ENCODE peak calls at places on chromosome 6, in six cellular contexts. L is germinal center; Q is NCI-H1930; W is CD4-positive, alpha-beta T cell; I is transverse colon; B is fibroblast of gingiva. S is an unnamed sample.

GRCh38 chr6:84651583-84651982 is 112.8 kb downstream of the TBX18 start:
- DNase-seq in I (no peak), W (no peak), Q (no peak), L (no peak), B (no peak), S (no peak)

GRCh38 chr6:15260099-15260821 is 14.4 kb downstream of the JARID2 start:
- DNase-seq in I (no peak), W (no peak), L (no peak), Q (no peak), B (peak), S (no peak)

GRCh38 chr6:1987640-1988039 is 257.8 kb downstream of the GMDS start:
- DNase-seq in Q (no peak), W (no peak), L (no peak), B (peak), I (no peak), S (no peak)

GRCh38 chr6:90314516-90314915 is 17.9 kb upstream of the BACH2 start:
- DNase-seq in W (no peak), B (no peak), L (peak), Q (no peak), I (no peak), S (no peak)

GRCh38 chr6:159904497-159904911 is 13.7 kb downstream of the MAS1 start:
- DNase-seq in B (no peak), Q (no peak), L (no peak), W (no peak), I (no peak), S (no peak)

GRCh38 chr6:14754636-14755513 is 491.0 kb upstream of the JARID2 start:
- DNase-seq in I (no peak), L (no peak), B (no peak), W (no peak), Q (no peak), S (no peak)

GRCh38 chr6:143652840-143653239 is 24.9 kb upstream of the PHACTR2 start:
- DNase-seq in L (no peak), B (no peak), Q (no peak), W (no peak), I (peak), S (no peak)

GRCh38 chr6:89411019-89411268 is 1.1 kb downstream of the RRAGD start:
- DNase-seq in W (no peak), L (no peak), I (no peak), B (no peak), Q (no peak), S (no peak)

GRCh38 chr6:113786168-113786567 is 71.0 kb upstream of the MARCKS start:
- DNase-seq in B (no peak), W (no peak), I (no peak), L (no peak), Q (no peak), S (no peak)

GRCh38 chr6:155174576-155175174 is 89.1 kb upstream of the CLDN20 start:
- DNase-seq in L (peak), Q (peak), W (peak), B (peak), I (peak), S (peak)

GRCh38 chr6:40389176-40389767 is 197.9 kb downstream of the LRFN2 start:
- DNase-seq in L (no peak), B (no peak), Q (no peak), I (no peak), W (no peak), S (no peak)

GRCh38 chr6:151826517-151827142 is 19.1 kb downstream of the ESR1 start:
- DNase-seq in I (no peak), W (no peak), L (no peak), Q (no peak), B (no peak), S (no peak)

GRCh38 chr6:143187173-143187908 is 126.7 kb downstream of the AIG1 start:
- DNase-seq in Q (no peak), B (peak), L (no peak), I (no peak), W (no peak), S (no peak)

GRCh38 chr6:1200706-1201105 is 111.2 kb upstream of the FOXQ1 start:
- DNase-seq in B (peak), L (no peak), Q (no peak), W (no peak), I (no peak), S (no peak)

GRCh38 chr6:15077964-15078363 is 167.9 kb upstream of the JARID2 start:
- DNase-seq in L (no peak), Q (no peak), B (no peak), W (no peak), I (no peak), S (no peak)

GRCh38 chr6:79646006-79646405 is 14.9 kb downstream of the SH3BGRL2 start:
- DNase-seq in Q (no peak), I (no peak), B (no peak), L (no peak), W (no peak), S (no peak)

GRCh38 chr6:52420668-52421358 is 671 bp downstream of the EFHC1 start:
- DNase-seq in L (no peak), W (no peak), B (peak), Q (peak), I (peak), S (no peak)

GRCh38 chr6:30562470-30563425 is 5.7 kb downstream of the PRR3 start:
- DNase-seq in I (no peak), L (no peak), Q (no peak), B (no peak), W (no peak), S (no peak)

GRCh38 chr6:113858067-113858604 is 991 bp downstream of the MARCKS start:
- DNase-seq in W (no peak), Q (no peak), I (peak), L (peak), B (peak), S (no peak)

GRCh38 chr6:40489798-40490197 is 97.4 kb downstream of the LRFN2 start:
- DNase-seq in Q (no peak), B (no peak), I (no peak), L (no peak), W (no peak), S (no peak)

GRCh38 chr6:125008957-125009356 is 46.7 kb downstream of the RNF217 start:
- DNase-seq in B (no peak), W (no peak), L (no peak), I (no peak), Q (no peak), S (no peak)

GRCh38 chr6:159059099-159059498 is 14.3 kb upstream of the TAGAP start:
- DNase-seq in Q (no peak), L (no peak), W (no peak), B (no peak), I (no peak), S (no peak)

GRCh38 chr6:139765825-139766285 is 391.4 kb upstream of the CITED2 start:
- DNase-seq in B (no peak), W (no peak), I (no peak), Q (no peak), L (no peak), S (no peak)

GRCh38 chr6:56757585-56757984 is 114.9 kb upstream of the DST start:
- DNase-seq in I (peak), L (no peak), Q (no peak), W (no peak), B (peak), S (no peak)

GRCh38 chr6:67952948-67953347 is 682.1 kb upstream of the ADGRB3 start:
- DNase-seq in B (no peak), Q (no peak), L (no peak), W (no peak), I (no peak), S (no peak)

GRCh38 chr6:72850469-72850868 is 228.6 kb downstream of the KCNQ5 start:
- DNase-seq in I (no peak), B (no peak), Q (no peak), L (no peak), W (no peak), S (no peak)

GRCh38 chr6:141118991-141119390 is 1013.7 kb upstream of the GJE1 start:
- DNase-seq in I (no peak), W (no peak), L (no peak), Q (no peak), B (no peak), S (no peak)

GRCh38 chr6:151060096-151060741 is 179.5 kb upstream of the AKAP12 start:
- DNase-seq in W (no peak), B (peak), Q (no peak), L (no peak), I (no peak), S (no peak)

GRCh38 chr6:38586992-38587391 is 52.7 kb downstream of the BTBD9 start:
- DNase-seq in L (no peak), Q (no peak), I (no peak), W (no peak), B (no peak), S (no peak)

GRCh38 chr6:29723666-29724588 is 693 bp downstream of the HLA-F start:
- DNase-seq in W (peak), B (no peak), I (peak), L (peak), Q (no peak), S (peak)